ENCODE peak calls at places on chromosome 19, in seven cellular contexts. Z is fibroblast of mammary gland, F is occipital lobe, B is activated gamma-delta T cell treated with Interleukin-2 at 50 U/mL for 16 hours, V is fibroblast of gingiva, I is posterior cingulate gyrus, R is GM20000. S is an unnamed sample.

GRCh38 chr19:29547981-29548380 is 22.2 kb downstream of the VSTM2B start:
- DNase-seq in Z (no peak), F (no peak), B (no peak), V (no peak), I (no peak), R (no peak), S (no peak)

GRCh38 chr19:19176950-19177349 is 6.9 kb upstream of the MEF2B start:
- DNase-seq in Z (peak; percentile 13), F (no peak), B (no peak), V (no peak), I (no peak), R (no peak), S (no peak)

GRCh38 chr19:53506728-53507127 is 31.2 kb upstream of the ZNF331 start:
- DNase-seq in Z (no peak), F (no peak), B (no peak), V (no peak), I (no peak), R (no peak), S (no peak)

GRCh38 chr19:3387645-3388589 is 21.5 kb downstream of the NFIC start:
- DNase-seq in Z (peak; percentile 64), F (peak; percentile 89), B (no peak), V (peak; percentile 94), I (peak; percentile 99), R (no peak), S (peak; percentile 84)

GRCh38 chr19:32166238-32166637 is 179.2 kb upstream of the ZNF507 start:
- DNase-seq in Z (no peak), F (no peak), B (no peak), V (no peak), I (no peak), R (no peak), S (no peak)

GRCh38 chr19:38046254-38047047 is 139.4 kb downstream of the SIPA1L3 start:
- DNase-seq in Z (no peak), F (no peak), B (no peak), V (no peak), I (peak; percentile 61), R (peak; percentile 72), S (no peak)

GRCh38 chr19:30131246-30131645 is 189.2 kb downstream of the URI1 start:
- DNase-seq in Z (no peak), F (no peak), B (no peak), V (no peak), I (no peak), R (no peak), S (no peak)

GRCh38 chr19:48918071-48918470 is 15.4 kb upstream of the DHDH start:
- DNase-seq in Z (no peak), F (no peak), B (no peak), V (no peak), I (no peak), R (no peak), S (no peak)

GRCh38 chr19:3914199-3914598 is 18.7 kb upstream of the NMRK2 start:
- DNase-seq in Z (no peak), F (no peak), B (no peak), V (no peak), I (no peak), R (no peak), S (no peak)

GRCh38 chr19:38229585-38230073 is 5.6 kb upstream of the DPF1 start:
- DNase-seq in Z (peak; percentile 77), F (peak; percentile 95), B (peak; percentile 35), V (peak; percentile 83), I (peak; percentile 99), R (peak; percentile 91), S (peak; percentile 85)

GRCh38 chr19:55704494-55705245 is 29.6 kb downstream of the EPN1 start:
- DNase-seq in Z (peak; percentile 1), F (no peak), B (no peak), V (no peak), I (peak; percentile 39), R (no peak), S (no peak)

GRCh38 chr19:16380314-16380695 is 55.7 kb downstream of the KLF2 start:
- DNase-seq in Z (no peak), F (no peak), B (no peak), V (no peak), I (no peak), R (no peak), S (no peak)

GRCh38 chr19:50025794-50026549 is at the start of gene ZNF473:
- DNase-seq in Z (peak; percentile 93), F (peak; percentile 90), B (peak; percentile 90), V (peak; percentile 96), I (peak; percentile 99), R (peak; percentile 82), S (peak; percentile 96)

GRCh38 chr19:46350758-46351159 is 3.9 kb downstream of the PPP5C start:
- DNase-seq in Z (no peak), F (no peak), B (no peak), V (no peak), I (peak; percentile 26), R (peak; percentile 60), S (no peak)

GRCh38 chr19:10009714-10010224 is 535 bp downstream of the COL5A3 start:
- DNase-seq in Z (peak; percentile 40), F (no peak), B (no peak), V (no peak), I (no peak), R (no peak), S (peak; percentile 47)

GRCh38 chr19:15443838-15444237 is 5.9 kb downstream of the WIZ start:
- DNase-seq in Z (no peak), F (no peak), B (no peak), V (peak; percentile 27), I (no peak), R (no peak), S (peak; percentile 16)

GRCh38 chr19:1650627-1651009 is 1.8 kb downstream of the TCF3 start:
- DNase-seq in Z (no peak), F (no peak), B (peak; percentile 29), V (peak; percentile 28), I (no peak), R (no peak), S (no peak)

GRCh38 chr19:50203281-50204080 is at the start of gene MYH14:
- DNase-seq in Z (peak; percentile 34), F (peak; percentile 93), B (no peak), V (no peak), I (peak; percentile 100), R (no peak), S (peak; percentile 5)

GRCh38 chr19:14346279-14346678 is 35.0 kb upstream of the ADGRE5 start:
- DNase-seq in Z (no peak), F (no peak), B (no peak), V (no peak), I (no peak), R (no peak), S (no peak)

GRCh38 chr19:58516964-58517833 is 2.4 kb downstream of the ZBTB45 start:
- DNase-seq in Z (no peak), F (no peak), B (no peak), V (no peak), I (peak; percentile 78), R (no peak), S (no peak)

S was measured in AG10803.